ENCODE peak calls at places on chromosome 15, in five cellular contexts. One of them, this sample, is unnamed.

GRCh38 chr15:40063563-40064011 is 24.6 kb upstream of the SRP14 start:
- DNase-seq in cardiac muscle cell: no peak
- DNase-seq in iris pigment epithelial cell: peak
- DNase-seq in AG04450: no peak
- DNase-seq in activated CD8-positive, alpha-beta memory T cell treated with anti-CD3 and anti-CD28 coated beads for 48 hours: no peak
- DNase-seq in this sample: peak

GRCh38 chr15:63198752-63199250 is 9.4 kb downstream of the RAB8B start:
- DNase-seq in cardiac muscle cell: peak
- DNase-seq in activated CD8-positive, alpha-beta memory T cell treated with anti-CD3 and anti-CD28 coated beads for 48 hours: no peak
- DNase-seq in iris pigment epithelial cell: peak
- DNase-seq in AG04450: no peak
- DNase-seq in this sample: peak

GRCh38 chr15:59933607-59934006 is 70.5 kb upstream of the FOXB1 start:
- DNase-seq in iris pigment epithelial cell: peak
- DNase-seq in activated CD8-positive, alpha-beta memory T cell treated with anti-CD3 and anti-CD28 coated beads for 48 hours: no peak
- DNase-seq in cardiac muscle cell: no peak
- DNase-seq in AG04450: no peak
- DNase-seq in this sample: no peak

GRCh38 chr15:52183562-52184173 is 7.5 kb downstream of the GNB5 start:
- DNase-seq in activated CD8-positive, alpha-beta memory T cell treated with anti-CD3 and anti-CD28 coated beads for 48 hours: no peak
- DNase-seq in AG04450: no peak
- DNase-seq in cardiac muscle cell: peak
- DNase-seq in iris pigment epithelial cell: peak
- DNase-seq in this sample: peak

GRCh38 chr15:43433160-43433559 is 59.8 kb downstream of the TP53BP1 start:
- DNase-seq in iris pigment epithelial cell: peak
- DNase-seq in AG04450: no peak
- DNase-seq in activated CD8-positive, alpha-beta memory T cell treated with anti-CD3 and anti-CD28 coated beads for 48 hours: no peak
- DNase-seq in cardiac muscle cell: peak
- DNase-seq in this sample: no peak

GRCh38 chr15:93974804-93975481 is 256.4 kb upstream of the MCTP2 start:
- DNase-seq in cardiac muscle cell: peak
- DNase-seq in activated CD8-positive, alpha-beta memory T cell treated with anti-CD3 and anti-CD28 coated beads for 48 hours: no peak
- DNase-seq in AG04450: peak
- DNase-seq in iris pigment epithelial cell: peak
- DNase-seq in this sample: no peak

GRCh38 chr15:80591471-80591870 is 103.6 kb upstream of the ABHD17C start:
- DNase-seq in cardiac muscle cell: no peak
- DNase-seq in AG04450: no peak
- DNase-seq in iris pigment epithelial cell: no peak
- DNase-seq in activated CD8-positive, alpha-beta memory T cell treated with anti-CD3 and anti-CD28 coated beads for 48 hours: no peak
- DNase-seq in this sample: no peak

GRCh38 chr15:70259640-70260066 is 161.9 kb upstream of the TLE3 start:
- DNase-seq in iris pigment epithelial cell: no peak
- DNase-seq in cardiac muscle cell: peak
- DNase-seq in activated CD8-positive, alpha-beta memory T cell treated with anti-CD3 and anti-CD28 coated beads for 48 hours: no peak
- DNase-seq in AG04450: no peak
- DNase-seq in this sample: no peak

GRCh38 chr15:62067448-62068044 is 769 bp downstream of the C2CD4A start:
- DNase-seq in activated CD8-positive, alpha-beta memory T cell treated with anti-CD3 and anti-CD28 coated beads for 48 hours: no peak
- DNase-seq in iris pigment epithelial cell: no peak
- DNase-seq in AG04450: no peak
- DNase-seq in cardiac muscle cell: peak
- DNase-seq in this sample: peak

GRCh38 chr15:62569460-62570404 is 404.6 kb upstream of the C2CD4B start:
- DNase-seq in iris pigment epithelial cell: peak
- DNase-seq in cardiac muscle cell: peak
- DNase-seq in activated CD8-positive, alpha-beta memory T cell treated with anti-CD3 and anti-CD28 coated beads for 48 hours: no peak
- DNase-seq in AG04450: peak
- DNase-seq in this sample: peak

GRCh38 chr15:77650285-77650684 is 17.6 kb upstream of the LINGO1 start:
- DNase-seq in iris pigment epithelial cell: peak
- DNase-seq in cardiac muscle cell: peak
- DNase-seq in activated CD8-positive, alpha-beta memory T cell treated with anti-CD3 and anti-CD28 coated beads for 48 hours: no peak
- DNase-seq in AG04450: no peak
- DNase-seq in this sample: no peak

GRCh38 chr15:90232196-90232595 is 1.5 kb downstream of the CIB1 start:
- DNase-seq in AG04450: no peak
- DNase-seq in cardiac muscle cell: no peak
- DNase-seq in activated CD8-positive, alpha-beta memory T cell treated with anti-CD3 and anti-CD28 coated beads for 48 hours: no peak
- DNase-seq in iris pigment epithelial cell: no peak
- DNase-seq in this sample: peak

GRCh38 chr15:99169769-99170311 is 65.0 kb downstream of the SYNM start:
- DNase-seq in activated CD8-positive, alpha-beta memory T cell treated with anti-CD3 and anti-CD28 coated beads for 48 hours: no peak
- DNase-seq in AG04450: peak
- DNase-seq in cardiac muscle cell: peak
- DNase-seq in iris pigment epithelial cell: peak
- DNase-seq in this sample: peak